ENCODE peak calls at places on chromosome 17, in five cellular contexts. C is body of pancreas, R is left ventricle myocardium inferior, F is H7, M is dorsolateral prefrontal cortex. O is an unnamed sample. For H3K27me3, the result is how much of the 10 kb centered on the place peaks cover.

GRCh38 chr17:6365187-6365943 is 69.6 kb downstream of the AIPL1 start:
- DNase-seq in C (no peak), R (no peak), F (no peak), M (no peak), O (no peak)

GRCh38 chr17:42526031-42526444 is 10.0 kb upstream of the NAGLU start:
- DNase-seq in C (no peak), R (peak), F (no peak), M (no peak), O (peak)

GRCh38 chr17:511001-511690 is 158.5 kb upstream of the RPH3AL start:
- DNase-seq in C (no peak), R (no peak), F (no peak), M (no peak), O (no peak)

GRCh38 chr17:19338031-19338990 is 24.2 kb downstream of the B9D1 start:
- DNase-seq in C (peak), R (peak), F (peak), M (peak), O (peak)

GRCh38 chr17:19716108-19717030 is at the start of gene SLC47A2:
- DNase-seq in C (no peak), R (no peak), F (peak), M (no peak), O (no peak)

GRCh38 chr17:43860077-43860725 is 13.2 kb downstream of the CD300LG start:
- DNase-seq in C (no peak), R (no peak), F (peak), M (no peak), O (no peak)

GRCh38 chr17:69900829-69901228 is 174.2 kb upstream of the KCNJ16 start:
- DNase-seq in C (no peak), R (no peak), F (no peak), M (no peak), O (peak)

GRCh38 chr17:253091-253846 is 71.8 kb upstream of the DOC2B start:
- DNase-seq in C (peak), R (no peak), F (no peak), M (peak), O (no peak)

GRCh38 chr17:5405400-5405799 is 14.1 kb downstream of the NUP88 start:
- DNase-seq in C (no peak), R (no peak), F (no peak), M (no peak), O (no peak)

GRCh38 chr17:5049314-5049819 is 14.1 kb upstream of the SLC52A1 start:
- DNase-seq in C (no peak), R (no peak), F (no peak), M (no peak), O (no peak)

GRCh38 chr17:57541472-57542394 is 203.4 kb downstream of the CCDC182 start:
- DNase-seq in C (no peak), R (peak), F (no peak), M (peak), O (no peak)

GRCh38 chr17:59842901-59843652 is 49.7 kb downstream of the TUBD1 start:
- DNase-seq in C (peak), R (no peak), F (no peak), M (no peak), O (no peak)

GRCh38 chr17:7021993-7022778 is 664 bp upstream of the BCL6B start:
- DNase-seq in C (peak), R (peak), F (peak), M (no peak), O (peak)

DNA sequence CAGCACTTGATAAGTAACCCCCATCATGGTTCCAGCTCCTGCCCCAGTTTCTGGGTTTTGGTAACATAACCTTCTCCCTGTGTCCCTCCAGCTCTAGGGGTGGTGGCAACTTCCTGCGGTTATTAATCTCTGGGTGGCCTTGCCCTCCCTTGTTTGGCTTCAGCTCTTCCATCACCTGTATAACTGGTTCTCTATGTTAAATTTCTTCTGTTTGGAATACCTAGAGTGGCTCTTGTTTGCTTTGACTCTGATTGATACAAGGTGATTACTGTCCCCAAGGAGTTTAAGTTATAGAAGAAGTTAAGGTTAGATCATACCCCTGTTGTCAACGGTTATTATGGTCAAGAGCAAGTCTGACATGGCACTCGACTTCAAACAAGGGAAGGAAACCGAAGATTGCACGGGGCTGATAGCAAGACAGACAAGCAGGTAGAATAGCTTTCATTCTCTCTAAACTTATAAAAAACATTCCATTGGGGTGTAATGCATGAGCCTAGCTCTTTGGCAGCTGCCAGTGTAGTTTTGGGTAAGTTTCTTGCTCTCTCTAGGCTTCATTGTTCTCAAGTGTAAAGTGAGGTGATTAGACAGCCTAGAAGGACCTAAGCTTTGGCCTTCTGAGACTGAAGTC is 11.0 kb upstream of the CCR7 start:
- DNase-seq in C (no peak), R (no peak), F (no peak), M (no peak), O (no peak)
- H3K27me3 ChIP-seq in C (under half), R (under half), F (under half), M (under half), O (under half)

GRCh38 chr17:72351365-72351764 is 230.5 kb downstream of the SOX9 start:
- DNase-seq in C (no peak), R (no peak), F (no peak), M (no peak), O (no peak)
- H3K27me3 ChIP-seq in C (under half), R (half or more), F (under half), M (under half), O (under half)

GRCh38 chr17:48542114-48542955 is 2.6 kb downstream of the HOXB2 start:
- DNase-seq in C (no peak), R (no peak), F (peak), M (no peak), O (no peak)

GRCh38 chr17:48541574-48542113 is 3.3 kb downstream of the HOXB2 start:
- DNase-seq in C (no peak), R (peak), F (peak), M (no peak), O (peak)

GRCh38 chr17:48543854-48544355 is 1.0 kb downstream of the HOXB2 start:
- DNase-seq in C (no peak), R (peak), F (no peak), M (no peak), O (no peak)

GRCh38 chr17:48544356-48545021 is 420 bp downstream of the HOXB2 start:
- DNase-seq in C (peak), R (peak), F (peak), M (no peak), O (peak)

GRCh38 chr17:48542956-48543853 is 1.7 kb downstream of the HOXB2 start:
- DNase-seq in C (no peak), R (peak), F (peak), M (no peak), O (peak)
- H3K27me3 ChIP-seq in C (under half), R (half or more), F (half or more), M (under half), O (under half)

GRCh38 chr17:79111097-79111496 is 36.5 kb downstream of the ENGASE start:
- DNase-seq in C (no peak), R (no peak), F (no peak), M (no peak), O (no peak)
- H3K27me3 ChIP-seq in C (under half), R (half or more), F (under half), M (under half), O (under half)

GRCh38 chr17:48752399-48753288 is 24.1 kb upstream of the HOXB13 start:
- DNase-seq in C (no peak), R (no peak), F (peak), M (no peak), O (no peak)
- H3K27me3 ChIP-seq in C (under half), R (half or more), F (half or more), M (under half), O (half or more)

GRCh38 chr17:82266142-82266541 is 7.4 kb downstream of the CSNK1D start:
- DNase-seq in C (no peak), R (no peak), F (no peak), M (no peak), O (no peak)
- H3K27me3 ChIP-seq in C (under half), R (under half), F (under half), M (under half), O (under half)

DNA sequence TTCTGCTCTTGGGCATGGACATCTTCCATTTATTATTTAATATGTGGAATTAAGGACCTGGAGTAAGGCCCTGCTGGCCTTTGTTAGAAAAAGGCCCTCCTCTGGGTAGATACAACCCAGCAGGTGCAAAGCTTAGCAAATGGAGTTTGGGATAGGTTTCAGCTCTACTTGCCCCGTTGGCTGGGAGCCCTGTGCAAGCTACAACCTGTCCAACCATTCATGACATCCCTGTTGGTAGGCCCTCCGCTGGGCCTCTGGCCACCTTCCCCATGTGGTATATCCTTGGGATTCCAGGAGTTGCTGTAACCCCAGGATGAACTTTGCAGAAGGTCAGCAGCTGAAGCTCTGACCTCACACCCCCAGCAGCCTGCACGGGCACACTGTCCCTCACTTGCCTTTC is 6.4 kb downstream of the NGFR start:
- DNase-seq in C (no peak), R (no peak), F (no peak), M (no peak), O (no peak)
- H3K27me3 ChIP-seq in C (under half), R (half or more), F (under half), M (under half), O (under half)

GRCh38 chr17:10323812-10324610 is 48.8 kb downstream of the MYH13 start:
- DNase-seq in C (no peak), R (no peak), F (no peak), M (no peak), O (no peak)

GRCh38 chr17:10328971-10329923 is 43.6 kb downstream of the MYH13 start:
- DNase-seq in C (no peak), R (no peak), F (no peak), M (no peak), O (no peak)

GRCh38 chr17:10325036-10325435 is 47.8 kb downstream of the MYH13 start:
- DNase-seq in C (no peak), R (no peak), F (no peak), M (no peak), O (no peak)

GRCh38 chr17:10328206-10328605 is 44.6 kb downstream of the MYH13 start:
- DNase-seq in C (no peak), R (no peak), F (no peak), M (no peak), O (no peak)

GRCh38 chr17:10327640-10328039 is 45.2 kb downstream of the MYH13 start:
- DNase-seq in C (peak), R (peak), F (peak), M (peak), O (peak)
- H3K27me3 ChIP-seq in C (under half), R (under half), F (under half), M (under half), O (under half)

O was measured in cardiac muscle cell.